ENCODE peak calls at places on chromosomes 13 and 19, in four cellular contexts. E is K562, H is HepG2, W is GM12878. N is an unnamed sample.

GRCh38 chr13:74710006-74710405 is 575.8 kb upstream of the KLF12 start:
- DNase-seq in E (no peak), H (no peak), W (no peak), N (no peak)

GRCh38 chr19:51366999-51367564 is 894 bp upstream of the ETFB start:
- DNase-seq in E (no peak), H (no peak), W (no peak), N (no peak)

GRCh38 chr13:26946675-26947342 is 186.2 kb upstream of the GPR12 start:
- DNase-seq in E (peak), H (peak), W (peak), N (peak)

GRCh38 chr13:108086678-108087077 is 128.7 kb downstream of the LIG4 start:
- DNase-seq in E (no peak), H (no peak), W (no peak), N (peak)

GRCh38 chr13:112066624-112067004 is 335 bp upstream of the SOX1 start:
- DNase-seq in E (no peak), H (no peak), W (no peak), N (peak)

GRCh38 chr19:16200038-16200775 is 2.5 kb downstream of the AP1M1 start:
- DNase-seq in E (no peak), H (peak), W (no peak), N (peak)

GRCh38 chr13:107900775-107901174 is 314.6 kb downstream of the LIG4 start:
- DNase-seq in E (peak), H (no peak), W (no peak), N (no peak)

GRCh38 chr13:23889598-23890224 is 511 bp upstream of the MIPEP start:
- DNase-seq in E (no peak), H (no peak), W (no peak), N (peak)

GRCh38 chr13:39311619-39312018 is 273.4 kb downstream of the NHLRC3 start:
- DNase-seq in E (no peak), H (no peak), W (no peak), N (no peak)

GRCh38 chr19:47228168-47228936 is 2.6 kb downstream of the BBC3 start:
- DNase-seq in E (peak), H (peak), W (no peak), N (peak)

GRCh38 chr19:41882568-41883462 is at the start of gene ARHGEF1:
- DNase-seq in E (peak), H (no peak), W (no peak), N (peak)

GRCh38 chr13:105342421-105342820 is 1193.0 kb downstream of the EFNB2 start:
- DNase-seq in E (no peak), H (no peak), W (no peak), N (no peak)

GRCh38 chr13:64459778-64460177 is 2770.4 kb downstream of the PCDH9 start:
- DNase-seq in E (no peak), H (no peak), W (no peak), N (no peak)

GRCh38 chr13:46866150-46866549 is 30.7 kb downstream of the HTR2A start:
- DNase-seq in E (no peak), H (peak), W (no peak), N (peak)

GRCh38 chr13:97116754-97117153 is 105.4 kb upstream of the MBNL2 start:
- DNase-seq in E (no peak), H (no peak), W (no peak), N (peak)

GRCh38 chr19:9966448-9966847 is 30.1 kb upstream of the OLFM2 start:
- DNase-seq in E (no peak), H (no peak), W (no peak), N (peak)

GRCh38 chr19:57363734-57364181 is 407 bp downstream of the TRAPPC2B start:
- DNase-seq in E (no peak), H (peak), W (no peak), N (peak)

GRCh38 chr19:57359300-57359699 is 4.1 kb upstream of the TRAPPC2B start:
- DNase-seq in E (no peak), H (no peak), W (no peak), N (no peak)

GRCh38 chr19:57362419-57362818 is 932 bp upstream of the TRAPPC2B start:
- DNase-seq in E (no peak), H (no peak), W (no peak), N (no peak)

GRCh38 chr19:57357406-57357805 is 5.9 kb upstream of the TRAPPC2B start:
- DNase-seq in E (no peak), H (no peak), W (no peak), N (no peak)

GRCh38 chr19:57362997-57363705 is at the start of the genes TRAPPC2B and ZNF547:
- DNase-seq in E (peak), H (peak), W (peak), N (peak)
- TF ChIP-seq REST in E (no peak), H (no peak), W (peak), N (no peak)

DNA sequence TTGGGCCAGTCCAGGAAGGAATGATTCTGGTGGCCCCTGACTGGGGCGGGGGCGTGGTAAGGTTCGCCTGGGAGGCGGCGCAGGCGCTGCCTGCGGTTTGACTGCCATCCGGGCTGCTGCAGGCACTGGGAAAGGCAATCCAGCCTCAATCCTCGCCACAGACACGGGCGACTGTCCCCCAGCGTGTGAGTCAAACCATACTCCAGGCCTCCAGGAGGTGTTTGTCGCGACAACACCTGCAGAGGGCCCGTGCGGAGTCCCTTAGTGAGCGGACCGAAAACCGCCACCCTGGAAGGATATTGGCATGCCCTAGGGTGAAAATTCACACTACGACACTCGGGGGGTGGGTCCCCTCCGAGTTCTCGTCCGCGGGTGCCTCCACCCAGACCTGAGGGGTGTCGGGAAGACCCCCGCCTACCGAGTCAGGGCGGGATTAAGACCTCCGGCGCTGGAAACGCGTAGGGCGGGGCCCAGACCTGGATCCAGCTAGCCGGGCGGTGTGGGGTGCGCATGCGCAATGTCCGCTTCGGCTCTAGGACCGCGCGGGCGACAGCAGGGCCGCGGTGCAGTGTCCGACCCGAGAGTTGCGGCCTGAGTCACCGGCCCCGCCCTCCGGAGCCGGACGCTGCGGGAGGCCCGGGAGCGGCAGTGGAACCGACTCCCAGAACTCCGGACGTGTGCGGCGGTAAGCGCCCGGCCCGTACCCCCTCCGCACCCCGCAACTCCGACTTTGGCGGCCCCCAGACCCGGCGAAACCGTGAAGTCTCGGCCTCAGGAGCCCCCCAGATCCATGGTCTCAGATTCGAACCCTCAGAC is at the start of gene CAPNS1:
- DNase-seq in E (peak), H (peak), W (peak), N (peak)
- TF ChIP-seq CREB1 in E (peak), H (peak), W (peak), N (peak)

DNA sequence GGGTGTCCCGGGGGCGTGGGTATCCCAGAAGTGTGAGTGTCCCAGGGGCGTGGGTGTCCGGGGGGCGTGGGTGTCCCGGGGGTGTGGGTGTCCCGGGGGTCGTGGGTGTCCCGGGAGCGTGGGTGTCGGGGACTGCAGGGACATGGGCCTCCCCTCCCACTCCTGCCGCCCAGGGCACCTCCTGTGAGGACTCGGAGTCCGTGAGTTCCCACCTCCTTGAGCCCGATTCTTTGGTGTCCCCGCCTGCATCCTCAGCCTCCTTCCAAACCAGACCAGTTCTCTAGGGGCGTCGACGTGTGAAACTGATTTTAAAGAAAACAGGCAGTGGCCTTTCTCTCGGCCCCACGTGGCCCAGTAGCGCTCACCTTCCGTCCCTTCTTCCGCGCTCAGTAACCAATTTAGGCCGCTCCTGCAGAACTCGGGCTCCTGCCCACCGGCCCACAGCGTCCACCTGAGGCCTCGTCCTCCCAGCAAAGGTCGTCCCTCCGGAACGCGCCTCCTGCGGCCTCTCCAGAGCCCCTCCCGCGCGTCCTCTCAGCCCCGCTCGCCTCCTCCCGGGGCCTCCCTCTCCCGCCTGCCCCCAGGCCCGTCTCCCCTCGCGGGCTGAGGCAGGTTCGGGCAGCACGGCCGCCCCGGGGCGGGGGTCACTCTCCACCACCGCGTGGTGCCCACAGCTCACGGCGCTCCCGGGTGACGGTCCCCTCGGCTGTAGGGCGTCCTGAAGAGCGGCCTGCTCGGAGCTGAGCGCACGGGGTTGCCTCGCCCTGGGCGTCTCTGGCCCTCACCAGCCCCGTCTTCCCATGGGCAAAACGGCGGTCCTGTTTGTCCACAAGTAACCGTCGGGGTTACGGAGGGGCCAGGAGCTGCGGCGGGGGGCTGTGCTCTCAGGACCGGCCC is 3.8 kb downstream of the F7 start:
- DNase-seq in E (no peak), H (no peak), W (no peak), N (peak)
- TF ChIP-seq EZH2 in E (no peak), H (no peak), W (no peak), N (peak)

GRCh38 chr19:48873476-48874308 is 1.5 kb downstream of the PPP1R15A start:
- DNase-seq in E (peak), H (no peak), W (no peak), N (no peak)

GRCh38 chr19:48874309-48875135 is 2.3 kb downstream of the PPP1R15A start:
- DNase-seq in E (peak), H (no peak), W (no peak), N (no peak)

GRCh38 chr19:48872884-48873475 is 759 bp downstream of the PPP1R15A start:
- DNase-seq in E (peak), H (peak), W (peak), N (peak)

GRCh38 chr19:48870048-48870447 is 1.6 kb upstream of the PLEKHA4 start:
- DNase-seq in E (no peak), H (no peak), W (no peak), N (no peak)

GRCh38 chr19:48872182-48872883 is at the start of gene PPP1R15A:
- DNase-seq in E (peak), H (peak), W (peak), N (peak)
- TF ChIP-seq REST in E (peak), H (no peak), W (peak), N (no peak)

GRCh38 chr19:4913996-4914735 is 4.9 kb downstream of the UHRF1 start:
- DNase-seq in E (no peak), H (no peak), W (no peak), N (no peak)
- TF ChIP-seq CREB1 in E (no peak), H (no peak), W (no peak), N (no peak)

N was measured in GM23338.